ENCODE peak calls at places on chromosomes 5 and 9, in six cellular contexts. G is psoas muscle; I is K562; U is CD8-positive, alpha-beta memory T cell; P is ovary; X is esophagus squamous epithelium. D is an unnamed sample. For H3K4me1, the result is how much of the 10 kb centered on the place peaks cover.

GRCh38 chr9:79570449-79571308 is 1.1 kb upstream of the TLE4 start:
- DNase-seq in P (no peak), G (peak), I (peak), X (peak), U (peak), D (peak)

GRCh38 chr9:22265534-22265933 is 181.1 kb upstream of the DMRTA1 start:
- DNase-seq in I (no peak), P (no peak), X (no peak), U (no peak), G (no peak), D (no peak)

GRCh38 chr9:34123682-34124081 is 2.8 kb downstream of the DCAF12 start:
- DNase-seq in P (no peak), U (peak), X (no peak), I (no peak), G (no peak), D (no peak)

GRCh38 chr5:62199792-62200716 is 106.0 kb upstream of the KIF2A start:
- DNase-seq in X (no peak), G (no peak), I (no peak), P (no peak), U (no peak), D (no peak)

GRCh38 chr5:66615136-66615535 is 18.9 kb downstream of the MAST4 start:
- DNase-seq in G (no peak), P (no peak), U (no peak), X (no peak), I (no peak), D (no peak)

GRCh38 chr9:92328225-92328624 is 2.5 kb downstream of the CENPP start:
- DNase-seq in G (no peak), X (no peak), U (no peak), I (peak), P (no peak), D (no peak)

GRCh38 chr5:167634432-167634831 is 657.0 kb upstream of the WWC1 start:
- DNase-seq in G (no peak), U (no peak), X (no peak), I (no peak), P (no peak), D (no peak)

GRCh38 chr5:158116965-158117364 is 258.0 kb upstream of the CLINT1 start:
- DNase-seq in P (no peak), G (no peak), I (no peak), X (no peak), U (no peak), D (no peak)

GRCh38 chr5:115432691-115433090 is 111.9 kb downstream of the FEM1C start:
- DNase-seq in G (no peak), U (no peak), X (no peak), I (no peak), P (no peak), D (no peak)

GRCh38 chr5:160165137-160166068 is 46.2 kb upstream of the PWWP2A start:
- DNase-seq in U (no peak), P (peak), I (no peak), G (peak), X (peak), D (peak)

GRCh38 chr9:113687680-113688371 is 188.3 kb upstream of the ZNF618 start:
- DNase-seq in P (no peak), I (no peak), X (no peak), G (no peak), U (no peak), D (no peak)

GRCh38 chr9:3525088-3525835 is 539 bp downstream of the RFX3 start:
- DNase-seq in X (no peak), P (no peak), I (no peak), U (no peak), G (peak), D (no peak)

GRCh38 chr9:32554107-32554506 is 1.7 kb upstream of the TOPORS start:
- DNase-seq in P (no peak), G (no peak), I (peak), X (no peak), U (no peak), D (no peak)

GRCh38 chr5:146101646-146102045 is 3.7 kb downstream of the PLAC8L1 start:
- DNase-seq in X (no peak), I (no peak), U (no peak), P (no peak), G (no peak), D (no peak)

GRCh38 chr9:2870340-2870739 is 26.4 kb upstream of the PUM3 start:
- DNase-seq in G (no peak), U (no peak), I (no peak), P (no peak), X (no peak), D (no peak)

GRCh38 chr9:89872913-89873707 is 268.3 kb downstream of the GADD45G start:
- DNase-seq in X (no peak), U (no peak), P (no peak), I (no peak), G (peak), D (peak)

GRCh38 chr9:135247174-135247930 is 159.9 kb downstream of the OLFM1 start:
- DNase-seq in P (no peak), G (peak), U (no peak), I (no peak), X (no peak), D (no peak)

GRCh38 chr5:107466233-107466769 is 204.4 kb downstream of the EFNA5 start:
- DNase-seq in U (no peak), X (no peak), P (peak), I (peak), G (no peak), D (no peak)

GRCh38 chr9:114718801-114719221 is 36.8 kb upstream of the TEX48 start:
- DNase-seq in I (peak), X (no peak), G (no peak), U (peak), P (no peak), D (no peak)

GRCh38 chr5:147740864-147741263 is 41.7 kb downstream of the JAKMIP2 start:
- DNase-seq in I (no peak), X (no peak), P (no peak), U (no peak), G (no peak), D (no peak)

GRCh38 chr5:145847499-145848497 is 12.7 kb upstream of the PRELID2 start:
- DNase-seq in X (no peak), G (no peak), P (no peak), I (no peak), U (no peak), D (no peak)

GRCh38 chr9:133521122-133522072 is 3.4 kb downstream of the MYMK start:
- DNase-seq in X (no peak), I (no peak), G (peak), U (no peak), P (no peak), D (no peak)

GRCh38 chr9:30235068-30235467 is 2149.4 kb upstream of the ACO1 start:
- DNase-seq in P (no peak), X (no peak), U (no peak), G (no peak), I (no peak), D (no peak)

GRCh38 chr5:77426670-77427069 is 65.4 kb downstream of the WDR41 start:
- DNase-seq in P (no peak), I (no peak), X (no peak), U (no peak), G (no peak), D (no peak)

GRCh38 chr5:151896041-151896691 is 28.5 kb downstream of the GLRA1 start:
- DNase-seq in G (no peak), X (no peak), U (no peak), I (no peak), P (no peak), D (no peak)

GRCh38 chr9:112555844-112556482 is 69.3 kb downstream of the KIAA1958 start:
- DNase-seq in I (no peak), X (no peak), G (no peak), P (no peak), U (no peak), D (no peak)

GRCh38 chr5:141338538-141339306 is at the start of gene PCDHGA2:
- DNase-seq in U (no peak), G (no peak), X (no peak), P (no peak), I (peak), D (no peak)

GRCh38 chr5:171534009-171534895 is 114.8 kb downstream of the FGF18 start:
- DNase-seq in I (peak), X (no peak), G (no peak), U (no peak), P (no peak), D (no peak)

GRCh38 chr9:124270504-124271335 is 13.0 kb downstream of the NEK6 start:
- DNase-seq in U (no peak), P (no peak), I (no peak), X (no peak), G (peak), D (no peak)

GRCh38 chr9:124268248-124268647 is 10.5 kb downstream of the NEK6 start:
- DNase-seq in P (no peak), X (no peak), G (no peak), I (no peak), U (no peak), D (no peak)

GRCh38 chr9:124267271-124267807 is 9.6 kb downstream of the NEK6 start:
- DNase-seq in G (no peak), I (no peak), X (no peak), U (no peak), P (no peak), D (no peak)

GRCh38 chr9:124271660-124272059 is 13.9 kb downstream of the NEK6 start:
- DNase-seq in G (no peak), U (no peak), P (no peak), X (no peak), I (no peak), D (no peak)

DNA sequence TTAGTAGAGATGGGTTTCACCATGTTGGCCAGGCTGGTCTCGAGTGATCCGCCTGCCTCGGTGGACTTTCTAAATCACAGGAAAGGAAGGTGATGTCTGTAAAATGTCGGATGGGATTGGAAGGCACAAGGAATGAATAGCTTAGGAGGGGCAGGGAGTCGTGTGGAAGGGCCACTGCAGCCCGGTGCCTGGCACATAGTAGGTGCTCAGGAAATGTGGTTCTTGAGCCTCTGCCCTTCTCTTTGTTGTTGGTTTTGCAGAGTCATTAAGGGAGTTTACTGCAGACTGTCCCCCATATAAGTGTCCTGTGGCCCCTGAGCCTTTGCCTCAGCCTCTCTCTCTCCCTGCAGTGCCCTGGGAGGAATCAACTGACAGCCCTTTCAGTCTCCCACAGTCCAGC is 11.8 kb downstream of the NEK6 start:
- DNase-seq in I (no peak), U (no peak), G (no peak), P (no peak), X (no peak), D (no peak)
- H3K4me1 ChIP-seq in I (under half), U (under half), G (under half), P (under half), X (under half), D (half or more)

DNA sequence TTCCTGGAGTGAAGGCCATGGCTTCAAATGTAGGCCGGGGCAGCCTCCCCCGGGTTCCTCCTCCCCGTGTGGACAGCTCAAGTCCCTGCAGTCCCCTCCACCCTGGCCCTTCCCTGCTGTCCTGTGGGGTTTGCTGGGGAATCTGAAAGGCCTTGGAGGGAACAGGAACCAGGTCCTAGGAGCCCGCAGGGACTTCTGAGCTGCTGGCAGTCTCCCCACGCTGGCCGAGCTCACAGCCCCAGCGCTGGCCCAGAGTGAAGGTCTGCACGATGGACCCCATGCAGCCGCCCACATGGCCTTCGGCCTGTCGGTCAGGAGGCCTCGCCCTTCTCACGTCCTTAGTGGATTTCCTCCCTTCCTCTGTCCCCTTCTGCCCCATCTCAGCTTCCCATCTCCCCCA is 25.7 kb upstream of the NOTCH1 start:
- DNase-seq in I (no peak), X (no peak), P (no peak), U (no peak), G (peak), D (no peak)
- H3K4me1 ChIP-seq in I (half or more), X (under half), P (under half), U (under half), G (under half), D (under half)

GRCh38 chr5:39186722-39187539 is 32.4 kb downstream of the FYB1 start:
- DNase-seq in P (no peak), U (no peak), G (no peak), X (no peak), I (no peak), D (no peak)

GRCh38 chr5:39191216-39191615 is 28.1 kb downstream of the FYB1 start:
- DNase-seq in P (no peak), G (no peak), U (peak), I (peak), X (no peak), D (no peak)

GRCh38 chr5:39190311-39191102 is 28.9 kb downstream of the FYB1 start:
- DNase-seq in I (peak), G (no peak), U (no peak), P (no peak), X (no peak), D (no peak)

GRCh38 chr5:39187873-39188731 is 31.3 kb downstream of the FYB1 start:
- DNase-seq in G (no peak), P (no peak), I (no peak), U (no peak), X (no peak), D (no peak)

GRCh38 chr5:39189297-39189955 is 29.9 kb downstream of the FYB1 start:
- DNase-seq in U (no peak), P (no peak), I (no peak), G (no peak), X (no peak), D (no peak)
- H3K4me1 ChIP-seq in U (half or more), P (under half), I (under half), G (under half), X (under half), D (under half)

GRCh38 chr9:228929-229695 is 14.4 kb downstream of the DOCK8 start:
- DNase-seq in U (no peak), G (no peak), X (no peak), I (no peak), P (no peak), D (no peak)
- H3K4me1 ChIP-seq in U (under half), G (under half), X (under half), I (under half), P (under half), D (under half)

DNA sequence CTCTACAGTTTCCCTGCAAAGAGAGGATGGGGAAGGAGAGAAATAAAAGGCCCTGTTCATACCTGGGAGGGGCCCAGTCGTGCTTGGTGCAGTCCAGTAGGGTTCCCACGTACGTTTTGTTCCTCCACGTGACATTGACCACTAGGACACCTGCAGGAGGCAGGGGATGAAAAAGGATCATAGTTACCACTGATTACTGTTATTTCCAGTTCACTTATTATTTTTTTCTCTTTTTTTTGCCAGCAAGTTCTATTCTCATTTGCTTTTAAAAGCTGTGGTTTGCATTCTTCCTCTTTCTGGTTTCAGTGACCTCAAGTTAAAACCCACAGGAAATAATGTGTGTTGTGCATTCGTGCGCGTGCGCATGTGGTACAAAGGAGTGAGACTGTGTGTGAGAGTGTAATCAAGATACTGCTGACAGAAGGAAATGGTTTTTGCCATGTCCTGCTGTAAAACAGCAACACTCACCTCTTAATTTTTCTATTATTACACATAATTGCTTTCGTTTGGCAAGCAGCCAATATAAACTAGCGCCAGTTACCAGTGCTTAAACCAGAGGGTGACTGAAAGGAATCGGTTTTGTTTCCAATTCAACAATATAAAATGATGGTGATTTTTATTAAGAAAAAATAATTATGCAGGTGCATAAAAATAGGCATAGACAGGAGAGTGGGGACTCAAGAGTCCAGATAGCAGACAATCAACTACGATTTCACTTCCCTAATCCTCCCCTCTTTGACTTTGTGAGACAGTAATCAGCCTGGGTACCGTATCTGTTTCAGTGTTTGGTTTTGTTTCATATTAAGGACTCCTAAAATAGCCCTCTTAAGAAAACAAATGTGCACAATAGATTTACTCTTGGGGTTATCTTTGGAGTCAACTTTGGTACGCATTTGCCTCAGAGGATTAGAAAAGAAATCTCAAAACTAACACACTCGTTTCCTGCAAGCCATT is 96.6 kb downstream of the ZNF608 start:
- DNase-seq in U (peak), I (peak), P (peak), G (peak), X (peak), D (no peak)
- H3K4me1 ChIP-seq in U (under half), I (under half), P (under half), G (under half), X (under half), D (under half)

DNA sequence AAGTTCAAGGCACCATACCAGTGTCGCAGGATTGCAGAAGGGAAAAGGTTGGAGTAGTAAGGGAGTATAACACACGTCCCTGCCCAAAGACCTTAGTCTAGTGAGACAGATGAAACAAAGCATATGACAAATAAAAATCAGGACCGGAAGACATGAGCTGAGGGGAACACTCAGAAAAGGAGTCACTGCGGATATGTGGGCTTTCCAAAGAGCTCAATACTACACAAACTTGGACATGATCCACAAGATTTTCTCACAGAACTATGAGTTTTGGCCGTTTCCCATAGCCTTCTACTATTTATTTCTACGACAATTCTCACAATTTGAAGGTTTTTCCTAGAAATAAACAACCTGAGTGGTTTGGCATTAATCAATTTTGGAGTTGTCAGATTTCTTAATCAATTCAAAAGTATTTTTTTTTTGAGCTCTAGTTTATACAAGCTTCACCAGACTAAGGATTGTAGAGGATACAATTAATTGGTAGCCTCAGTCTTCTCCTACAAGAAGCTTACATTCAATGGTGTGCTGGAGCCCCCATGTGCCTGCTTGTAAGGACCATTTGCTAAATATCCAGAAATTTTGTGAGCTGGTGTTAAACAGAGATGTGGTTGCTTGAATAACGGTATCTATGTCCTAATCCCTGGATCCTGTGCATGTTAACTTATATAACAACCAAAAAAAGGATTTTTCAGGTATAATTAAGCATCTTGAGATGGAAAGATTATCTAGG is 91.4 kb downstream of the ADAMTS12 start:
- DNase-seq in U (no peak), X (no peak), P (no peak), I (no peak), G (no peak), D (no peak)
- H3K4me1 ChIP-seq in U (under half), X (under half), P (under half), I (under half), G (under half), D (under half)